ENCODE peak calls at places on chromosomes 7 and 10, in four cellular contexts. S is NCI-H2081; J is mucosa of descending colon; F is stimulated activated CD4-positive, alpha-beta T cell treated with anti-CD3 and anti-CD28 coated beads, Interleukin-4, amount 100 ng/mL, for 1 hour. D is an unnamed sample.

GRCh38 chr10:70367195-70367796 is 15.1 kb downstream of the LRRC20 start:
- DNase-seq in F (no peak), J (no peak), S (no peak), D (no peak)

GRCh38 chr10:97422921-97423420 is 3.0 kb upstream of the PGAM1 start:
- DNase-seq in F (peak; percentile 43), S (no peak), J (no peak), D (no peak)

GRCh38 chr10:124345521-124345920 is 73.2 kb downstream of the OAT start:
- DNase-seq in S (no peak), J (no peak), F (no peak), D (no peak)

GRCh38 chr10:6748981-6749630 is 169.0 kb upstream of the PRKCQ start:
- DNase-seq in S (no peak), F (no peak), J (no peak), D (no peak)

GRCh38 chr10:13720699-13721098 is 133.9 kb downstream of the PRPF18 start:
- DNase-seq in J (no peak), S (no peak), F (no peak), D (no peak)

GRCh38 chr7:124813962-124814798 is 48.6 kb upstream of the GPR37 start:
- DNase-seq in J (no peak), S (no peak), F (no peak), D (no peak)

GRCh38 chr7:42378149-42378548 is 141.1 kb upstream of the GLI3 start:
- DNase-seq in F (no peak), S (no peak), J (no peak), D (no peak)

GRCh38 chr10:25766687-25767221 is 167.3 kb upstream of the MYO3A start:
- DNase-seq in S (no peak), J (no peak), F (no peak), D (no peak)

GRCh38 chr7:24216576-24217116 is 67.3 kb upstream of the NPY start:
- DNase-seq in F (no peak), J (no peak), S (no peak), D (no peak)

GRCh38 chr7:405489-406211 is 114.0 kb downstream of the PDGFA start:
- DNase-seq in J (peak; percentile 42), S (no peak), F (no peak), D (no peak)

GRCh38 chr7:157347217-157347904 is 10.6 kb downstream of the DNAJB6 start:
- DNase-seq in J (no peak), S (no peak), F (peak; percentile 26), D (no peak)

D was measured in B cell.